ENCODE peak calls at places on chromosomes 4 and X, in ten cellular contexts. A is fibroblast of lung, R is progenitor cell of endocrine pancreas, T is mesothelial cell of epicardium, L is neural progenitor cell, E is AG04450, B is endothelial cell, F is B cell, D is sigmoid colon, Z is lower leg skin. V is an unnamed sample.

GRCh38 chr4:116005806-116006088 is 892.3 kb upstream of the NDST4 start:
- DNase-seq in A (no peak), R (no peak), T (no peak), L (no peak), E (no peak), B (no peak), F (no peak), D (no peak), Z (no peak), V (no peak)

GRCh38 chr4:26931961-26932360 is 71.3 kb downstream of the STIM2 start:
- DNase-seq in A (peak), R (no peak), T (no peak), L (no peak), E (no peak), B (no peak), F (no peak), D (no peak), Z (no peak), V (no peak)

GRCh38 chrX:30653415-30654131 is at the start of gene GK:
- DNase-seq in A (peak), R (no peak), T (peak), L (peak), E (no peak), B (peak), F (peak), D (peak), Z (no peak), V (no peak)

GRCh38 chr4:163607292-163607691 is 112.8 kb downstream of the TMA16 start:
- DNase-seq in A (no peak), R (no peak), T (no peak), L (no peak), E (no peak), B (no peak), F (no peak), D (no peak), Z (no peak), V (no peak)

GRCh38 chr4:172308078-172308477 is 494.9 kb downstream of the GALNTL6 start:
- DNase-seq in A (no peak), R (no peak), T (no peak), L (no peak), E (no peak), B (no peak), F (no peak), D (no peak), Z (no peak), V (no peak)

GRCh38 chrX:28586891-28587635 is at the start of gene IL1RAPL1:
- DNase-seq in A (peak), R (no peak), T (no peak), L (peak), E (peak), B (no peak), F (no peak), D (no peak), Z (no peak), V (peak)

GRCh38 chrX:19852014-19853005 is 35.1 kb downstream of the SH3KBP1 start:
- DNase-seq in A (peak), R (no peak), T (no peak), L (no peak), E (peak), B (no peak), F (no peak), D (peak), Z (no peak), V (no peak)

GRCh38 chr4:80069837-80070788 is 2.9 kb downstream of the ANTXR2 start:
- DNase-seq in A (peak), R (no peak), T (no peak), L (no peak), E (no peak), B (no peak), F (no peak), D (no peak), Z (no peak), V (no peak)

GRCh38 chr4:38663801-38664703 is at the start of gene KLF3:
- DNase-seq in A (peak), R (peak), T (peak), L (peak), E (peak), B (peak), F (peak), D (peak), Z (peak), V (no peak)

GRCh38 chr4:128649575-128650205 is 159.8 kb upstream of the JADE1 start:
- DNase-seq in A (peak), R (no peak), T (no peak), L (no peak), E (peak), B (no peak), F (no peak), D (no peak), Z (no peak), V (no peak)

GRCh38 chrX:3263681-3264126 is 82.7 kb downstream of the MXRA5 start:
- DNase-seq in A (peak), R (no peak), T (no peak), L (no peak), E (no peak), B (no peak), F (no peak), D (no peak), Z (no peak), V (no peak)

GRCh38 chrX:2521927-2522386 is 21.2 kb upstream of the DHRSX start:
- DNase-seq in A (no peak), R (no peak), T (no peak), L (no peak), E (no peak), B (no peak), F (no peak), D (no peak), Z (no peak), V (no peak)

GRCh38 chr4:19721587-19721986 is 530.1 kb upstream of the SLIT2 start:
- DNase-seq in A (no peak), R (no peak), T (no peak), L (no peak), E (no peak), B (no peak), F (no peak), D (no peak), Z (no peak), V (no peak)

GRCh38 chr4:148550788-148551187 is 108.6 kb upstream of the NR3C2 start:
- DNase-seq in A (no peak), R (no peak), T (no peak), L (no peak), E (no peak), B (no peak), F (no peak), D (no peak), Z (no peak), V (no peak)

GRCh38 chr4:72374156-72374555 is 194.9 kb downstream of the ADAMTS3 start:
- DNase-seq in A (no peak), R (no peak), T (no peak), L (no peak), E (no peak), B (no peak), F (no peak), D (no peak), Z (no peak), V (no peak)

GRCh38 chr4:165927366-165927765 is 54.3 kb downstream of the TLL1 start:
- DNase-seq in A (no peak), R (no peak), T (no peak), L (no peak), E (no peak), B (no peak), F (no peak), D (no peak), Z (no peak), V (no peak)

GRCh38 chr4:186859420-186859819 is 135.8 kb upstream of the FAT1 start:
- DNase-seq in A (no peak), R (no peak), T (no peak), L (no peak), E (no peak), B (no peak), F (no peak), D (no peak), Z (no peak), V (no peak)

GRCh38 chrX:6778547-6779231 is 243.8 kb upstream of the VCX3A start:
- DNase-seq in A (no peak), R (no peak), T (no peak), L (peak), E (no peak), B (no peak), F (no peak), D (no peak), Z (no peak), V (peak)

GRCh38 chr4:17324431-17324830 is 187.5 kb downstream of the QDPR start:
- DNase-seq in A (peak), R (no peak), T (no peak), L (peak), E (peak), B (peak), F (no peak), D (no peak), Z (no peak), V (peak)

GRCh38 chr4:119337010-119337409 is 15.1 kb upstream of the FABP2 start:
- DNase-seq in A (peak), R (no peak), T (no peak), L (no peak), E (no peak), B (no peak), F (no peak), D (no peak), Z (no peak), V (no peak)

GRCh38 chrX:117838581-117839331 is 277.9 kb downstream of the KLHL13 start:
- DNase-seq in A (no peak), R (no peak), T (no peak), L (no peak), E (no peak), B (no peak), F (no peak), D (no peak), Z (no peak), V (no peak)

GRCh38 chrX:117843749-117844148 is 272.9 kb downstream of the KLHL13 start:
- DNase-seq in A (no peak), R (no peak), T (no peak), L (no peak), E (no peak), B (no peak), F (no peak), D (no peak), Z (no peak), V (no peak)

GRCh38 chrX:117835034-117835433 is 281.6 kb downstream of the KLHL13 start:
- DNase-seq in A (no peak), R (no peak), T (no peak), L (peak), E (no peak), B (peak), F (no peak), D (no peak), Z (no peak), V (no peak)

GRCh38 chrX:117840645-117841044 is 276.0 kb downstream of the KLHL13 start:
- DNase-seq in A (no peak), R (no peak), T (no peak), L (no peak), E (no peak), B (no peak), F (no peak), D (no peak), Z (no peak), V (no peak)

DNA sequence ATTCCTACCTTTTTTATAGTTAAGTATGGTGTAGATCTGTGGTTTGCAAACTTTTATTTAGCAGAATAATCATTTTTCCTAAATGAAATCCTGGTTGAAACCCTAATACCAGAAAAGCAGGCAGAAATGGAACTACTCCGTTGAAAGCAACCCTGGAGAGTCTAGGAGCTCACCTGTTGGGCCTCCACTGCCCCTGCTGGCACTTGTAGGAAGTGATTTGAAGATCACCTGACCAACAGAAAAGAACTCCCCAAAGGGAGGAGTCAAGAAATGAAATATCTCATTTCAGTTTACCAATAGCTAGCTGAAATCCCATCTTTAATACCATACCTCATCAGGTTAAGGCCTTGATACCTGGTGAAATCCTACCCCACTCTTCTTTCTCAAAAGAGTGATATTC is 277.1 kb downstream of the KLHL13 start:
- DNase-seq in A (no peak), R (no peak), T (no peak), L (no peak), E (no peak), B (no peak), F (no peak), D (no peak), Z (no peak), V (no peak)
- TF ChIP-seq CTCF in A (no peak), R (no peak), T (no peak), L (peak), E (no peak), B (no peak), F (no peak), D (no peak), Z (no peak), V (no peak)

GRCh38 chr4:12729384-12729783 is 754.8 kb downstream of the RAB28 start:
- DNase-seq in A (peak), R (no peak), T (no peak), L (peak), E (no peak), B (no peak), F (no peak), D (no peak), Z (no peak), V (no peak)
- TF ChIP-seq CTCF in A (peak), R (peak), T (peak), L (peak), E (peak), B (peak), F (peak), D (peak), Z (no peak), V (peak)

DNA sequence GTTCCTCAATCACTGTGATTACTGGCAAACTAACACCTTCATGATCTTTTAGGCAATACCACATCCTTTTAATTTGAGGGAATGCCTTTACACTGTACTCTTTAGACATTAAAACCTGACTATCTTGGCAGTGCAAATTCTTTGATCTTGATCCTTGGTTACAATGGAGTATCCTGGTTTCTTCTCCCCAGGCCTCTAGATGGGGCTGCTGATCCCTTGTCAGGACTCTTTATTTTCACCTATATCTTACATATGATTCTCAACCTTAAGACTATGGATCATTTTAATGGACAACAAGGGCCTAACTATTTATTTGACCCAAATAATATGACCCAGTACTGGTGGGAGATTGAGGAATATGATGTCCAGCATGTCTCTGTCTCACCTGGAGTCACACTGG is 1005.5 kb upstream of the INTU start:
- DNase-seq in A (peak), R (no peak), T (no peak), L (peak), E (no peak), B (peak), F (no peak), D (no peak), Z (no peak), V (no peak)
- TF ChIP-seq CTCF in A (peak), R (peak), T (no peak), L (peak), E (peak), B (no peak), F (no peak), D (no peak), Z (no peak), V (peak)

GRCh38 chr4:132526652-132527051 is 622.4 kb upstream of the PCDH10 start:
- DNase-seq in A (no peak), R (no peak), T (no peak), L (no peak), E (no peak), B (no peak), F (no peak), D (no peak), Z (no peak), V (no peak)

GRCh38 chr4:132530846-132531245 is 618.2 kb upstream of the PCDH10 start:
- DNase-seq in A (peak), R (no peak), T (no peak), L (no peak), E (no peak), B (no peak), F (no peak), D (no peak), Z (no peak), V (no peak)

DNA sequence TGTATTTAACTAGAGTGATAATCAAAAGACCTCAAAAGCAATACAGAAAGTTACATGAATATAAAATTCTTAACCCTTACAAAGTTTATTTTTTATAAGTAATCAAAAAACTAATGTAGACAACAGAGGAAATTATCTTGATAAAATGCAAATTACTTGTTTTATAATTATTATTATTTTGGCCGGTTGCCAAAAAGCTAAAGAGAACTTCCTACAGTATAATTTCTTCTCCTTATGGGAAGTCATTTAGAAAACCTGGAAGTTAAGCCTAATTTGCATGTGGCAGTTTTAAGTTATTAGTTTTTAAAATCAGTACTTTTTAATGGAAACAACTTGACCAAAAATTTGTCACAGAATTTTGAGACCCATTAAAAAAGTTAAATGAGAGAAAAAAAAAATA is 621.3 kb upstream of the PCDH10 start:
- DNase-seq in A (no peak), R (no peak), T (no peak), L (no peak), E (no peak), B (no peak), F (no peak), D (no peak), Z (no peak), V (no peak)
- TF ChIP-seq CTCF in A (no peak), R (no peak), T (no peak), L (no peak), E (no peak), B (no peak), F (no peak), D (no peak), Z (no peak), V (no peak)

GRCh38 chr4:33924239-33924638 is 2320.1 kb downstream of the ARAP2 start:
- DNase-seq in A (peak), R (no peak), T (no peak), L (peak), E (peak), B (no peak), F (no peak), D (no peak), Z (no peak), V (peak)
- TF ChIP-seq CTCF in A (no peak), R (no peak), T (no peak), L (no peak), E (no peak), B (no peak), F (no peak), D (no peak), Z (no peak), V (no peak)

GRCh38 chrX:125742811-125743210 is 423.1 kb downstream of the TEX13C start:
- DNase-seq in A (no peak), R (no peak), T (no peak), L (no peak), E (no peak), B (no peak), F (no peak), D (no peak), Z (no peak), V (no peak)

GRCh38 chrX:125744914-125745313 is 421.2 kb downstream of the DCAF12L2 start:
- DNase-seq in A (no peak), R (no peak), T (no peak), L (no peak), E (no peak), B (no peak), F (no peak), D (no peak), Z (no peak), V (no peak)
- TF ChIP-seq CTCF in A (no peak), R (peak), T (peak), L (no peak), E (no peak), B (peak), F (no peak), D (no peak), Z (no peak), V (no peak)

GRCh38 chr4:6527259-6527658 is 47.7 kb upstream of the MAN2B2 start:
- DNase-seq in A (no peak), R (no peak), T (no peak), L (no peak), E (no peak), B (no peak), F (no peak), D (peak), Z (no peak), V (no peak)
- TF ChIP-seq CTCF in A (no peak), R (no peak), T (no peak), L (no peak), E (no peak), B (no peak), F (no peak), D (no peak), Z (no peak), V (no peak)